ENCODE peak calls at places on chromosomes 4 and X, in seven cellular contexts. One of them, this sample, is unnamed.

GRCh38 chr4:186942745-186943606 is 219.3 kb upstream of the FAT1 start:
- DNase-seq in ascending aorta: no peak
- DNase-seq in tibial nerve: no peak
- DNase-seq in psoas muscle: no peak
- DNase-seq in A673: peak; percentile 64
- DNase-seq in GM20000: no peak
- DNase-seq in heart right ventricle: peak; percentile 36
- DNase-seq in this sample: no peak

GRCh38 chr4:128384091-128384520 is 96.5 kb upstream of the PGRMC2 start:
- DNase-seq in A673: peak; percentile 14
- DNase-seq in psoas muscle: no peak
- DNase-seq in ascending aorta: no peak
- DNase-seq in tibial nerve: no peak
- DNase-seq in heart right ventricle: no peak
- DNase-seq in GM20000: no peak
- DNase-seq in this sample: no peak

GRCh38 chrX:140318306-140318705 is 186.6 kb downstream of the SOX3 start:
- DNase-seq in psoas muscle: no peak
- DNase-seq in tibial nerve: no peak
- DNase-seq in A673: peak; percentile 1
- DNase-seq in GM20000: no peak
- DNase-seq in heart right ventricle: no peak
- DNase-seq in ascending aorta: no peak
- DNase-seq in this sample: no peak

GRCh38 chr4:184003433-184003832 is 98.3 kb downstream of the STOX2 start:
- DNase-seq in A673: no peak
- DNase-seq in tibial nerve: no peak
- DNase-seq in psoas muscle: no peak
- DNase-seq in ascending aorta: no peak
- DNase-seq in heart right ventricle: no peak
- DNase-seq in GM20000: no peak
- DNase-seq in this sample: no peak

GRCh38 chrX:128728943-128729342 is 676.7 kb upstream of the ACTRT1 start:
- DNase-seq in ascending aorta: no peak
- DNase-seq in A673: no peak
- DNase-seq in psoas muscle: no peak
- DNase-seq in tibial nerve: no peak
- DNase-seq in heart right ventricle: no peak
- DNase-seq in GM20000: no peak
- DNase-seq in this sample: no peak

GRCh38 chr4:186771624-186772023 is 48.0 kb upstream of the FAT1 start:
- DNase-seq in psoas muscle: no peak
- DNase-seq in GM20000: no peak
- DNase-seq in ascending aorta: no peak
- DNase-seq in A673: no peak
- DNase-seq in tibial nerve: no peak
- DNase-seq in heart right ventricle: no peak
- DNase-seq in this sample: no peak

GRCh38 chrX:15336023-15336413 is 695 bp upstream of the PIGA start:
- DNase-seq in A673: peak; percentile 7
- DNase-seq in tibial nerve: no peak
- DNase-seq in GM20000: peak; percentile 4
- DNase-seq in psoas muscle: no peak
- DNase-seq in heart right ventricle: no peak
- DNase-seq in ascending aorta: no peak
- DNase-seq in this sample: peak; percentile 12

GRCh38 chrX:17547658-17548057 is 172.7 kb downstream of the NHS start:
- DNase-seq in heart right ventricle: peak; percentile 8
- DNase-seq in tibial nerve: peak; percentile 19
- DNase-seq in A673: no peak
- DNase-seq in ascending aorta: no peak
- DNase-seq in psoas muscle: peak; percentile 58
- DNase-seq in GM20000: no peak
- DNase-seq in this sample: no peak

GRCh38 chr4:167143018-167143417 is 91.3 kb downstream of the SPOCK3 start:
- DNase-seq in heart right ventricle: no peak
- DNase-seq in ascending aorta: no peak
- DNase-seq in GM20000: no peak
- DNase-seq in tibial nerve: no peak
- DNase-seq in psoas muscle: no peak
- DNase-seq in A673: no peak
- DNase-seq in this sample: no peak

GRCh38 chr4:178577933-178578332 is 1135.7 kb upstream of the AGA start:
- DNase-seq in heart right ventricle: no peak
- DNase-seq in tibial nerve: no peak
- DNase-seq in A673: peak; percentile 15
- DNase-seq in ascending aorta: no peak
- DNase-seq in psoas muscle: no peak
- DNase-seq in GM20000: no peak
- DNase-seq in this sample: no peak
- TF ChIP-seq CTCF in heart right ventricle: no peak
- TF ChIP-seq CTCF in tibial nerve: no peak
- TF ChIP-seq CTCF in A673: peak; percentile 54
- TF ChIP-seq CTCF in ascending aorta: no peak
- TF ChIP-seq CTCF in psoas muscle: no peak
- TF ChIP-seq CTCF in GM20000: no peak
- TF ChIP-seq CTCF in this sample: no peak

GRCh38 chr4:154314248-154314647 is 177.4 kb downstream of the DCHS2 start:
- DNase-seq in A673: peak; percentile 55
- DNase-seq in ascending aorta: no peak
- DNase-seq in GM20000: no peak
- DNase-seq in heart right ventricle: no peak
- DNase-seq in psoas muscle: no peak
- DNase-seq in tibial nerve: no peak
- DNase-seq in this sample: no peak
- TF ChIP-seq CTCF in A673: peak; percentile 51
- TF ChIP-seq CTCF in ascending aorta: no peak
- TF ChIP-seq CTCF in GM20000: no peak
- TF ChIP-seq CTCF in heart right ventricle: peak; percentile 28
- TF ChIP-seq CTCF in psoas muscle: no peak
- TF ChIP-seq CTCF in tibial nerve: peak; percentile 32
- TF ChIP-seq CTCF in this sample: no peak

DNA sequence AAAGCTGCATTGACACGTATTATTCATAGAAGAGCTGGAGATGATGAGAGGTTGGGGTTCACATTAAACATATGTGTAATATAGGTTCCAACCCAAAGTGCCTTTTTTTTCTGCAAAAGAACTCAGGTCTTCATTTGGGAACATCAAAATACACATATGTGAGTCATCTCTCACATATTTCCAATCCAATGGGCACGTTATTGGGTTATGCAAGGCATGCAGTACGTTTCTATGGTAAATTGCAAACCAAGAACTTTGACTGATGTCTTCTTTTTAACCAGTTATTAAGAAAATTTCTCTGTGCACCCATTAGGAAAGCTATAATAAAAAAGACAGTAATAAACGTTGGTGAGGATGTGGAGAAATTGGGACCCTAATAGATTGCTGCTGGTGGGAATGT is 150.3 kb upstream of the FAM9B start:
- DNase-seq in A673: no peak
- DNase-seq in heart right ventricle: no peak
- DNase-seq in ascending aorta: no peak
- DNase-seq in psoas muscle: no peak
- DNase-seq in GM20000: no peak
- DNase-seq in tibial nerve: no peak
- DNase-seq in this sample: no peak
- TF ChIP-seq CTCF in A673: no peak
- TF ChIP-seq CTCF in heart right ventricle: no peak
- TF ChIP-seq CTCF in ascending aorta: no peak
- TF ChIP-seq CTCF in psoas muscle: no peak
- TF ChIP-seq CTCF in GM20000: no peak
- TF ChIP-seq CTCF in tibial nerve: no peak
- TF ChIP-seq CTCF in this sample: no peak

GRCh38 chrX:48086119-48086518 is 14.7 kb upstream of the ZNF630 start:
- DNase-seq in tibial nerve: no peak
- DNase-seq in psoas muscle: no peak
- DNase-seq in ascending aorta: no peak
- DNase-seq in A673: no peak
- DNase-seq in GM20000: no peak
- DNase-seq in heart right ventricle: no peak
- DNase-seq in this sample: no peak

GRCh38 chrX:48083212-48083611 is 11.8 kb upstream of the ZNF630 start:
- DNase-seq in GM20000: peak; percentile 54
- DNase-seq in psoas muscle: no peak
- DNase-seq in A673: peak; percentile 62
- DNase-seq in tibial nerve: peak; percentile 18
- DNase-seq in heart right ventricle: peak; percentile 25
- DNase-seq in ascending aorta: no peak
- DNase-seq in this sample: no peak

DNA sequence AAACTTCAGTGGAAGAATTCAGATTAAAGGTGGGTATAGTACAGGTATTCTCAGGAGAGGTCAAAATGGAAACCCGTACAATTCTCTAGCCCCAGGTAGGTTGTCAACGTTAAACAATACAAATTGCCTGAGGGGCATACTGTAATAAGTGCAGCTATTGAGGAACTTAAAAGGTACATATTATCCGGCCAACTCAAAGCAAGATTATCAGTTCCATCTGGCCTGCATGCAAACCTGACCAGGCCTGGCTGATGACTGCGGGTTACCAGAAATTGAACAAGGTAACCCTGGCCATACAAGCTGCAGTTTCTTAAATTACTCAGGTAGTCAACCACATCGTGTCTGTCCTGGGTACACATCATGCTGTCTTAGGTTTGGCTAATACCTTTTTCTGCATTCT is 12.3 kb upstream of the ZNF630 start:
- DNase-seq in GM20000: no peak
- DNase-seq in tibial nerve: no peak
- DNase-seq in A673: no peak
- DNase-seq in ascending aorta: no peak
- DNase-seq in psoas muscle: no peak
- DNase-seq in heart right ventricle: no peak
- DNase-seq in this sample: no peak
- TF ChIP-seq CTCF in GM20000: no peak
- TF ChIP-seq CTCF in tibial nerve: no peak
- TF ChIP-seq CTCF in A673: no peak
- TF ChIP-seq CTCF in ascending aorta: no peak
- TF ChIP-seq CTCF in psoas muscle: no peak
- TF ChIP-seq CTCF in heart right ventricle: no peak
- TF ChIP-seq CTCF in this sample: no peak

GRCh38 chr4:40749717-40750460 is at the start of gene NSUN7:
- DNase-seq in psoas muscle: peak; percentile 18
- DNase-seq in heart right ventricle: peak; percentile 22
- DNase-seq in tibial nerve: no peak
- DNase-seq in GM20000: peak; percentile 47
- DNase-seq in A673: peak; percentile 39
- DNase-seq in ascending aorta: no peak
- DNase-seq in this sample: no peak
- TF ChIP-seq CTCF in psoas muscle: no peak
- TF ChIP-seq CTCF in heart right ventricle: no peak
- TF ChIP-seq CTCF in tibial nerve: no peak
- TF ChIP-seq CTCF in GM20000: no peak
- TF ChIP-seq CTCF in A673: no peak
- TF ChIP-seq CTCF in ascending aorta: no peak
- TF ChIP-seq CTCF in this sample: no peak

DNA sequence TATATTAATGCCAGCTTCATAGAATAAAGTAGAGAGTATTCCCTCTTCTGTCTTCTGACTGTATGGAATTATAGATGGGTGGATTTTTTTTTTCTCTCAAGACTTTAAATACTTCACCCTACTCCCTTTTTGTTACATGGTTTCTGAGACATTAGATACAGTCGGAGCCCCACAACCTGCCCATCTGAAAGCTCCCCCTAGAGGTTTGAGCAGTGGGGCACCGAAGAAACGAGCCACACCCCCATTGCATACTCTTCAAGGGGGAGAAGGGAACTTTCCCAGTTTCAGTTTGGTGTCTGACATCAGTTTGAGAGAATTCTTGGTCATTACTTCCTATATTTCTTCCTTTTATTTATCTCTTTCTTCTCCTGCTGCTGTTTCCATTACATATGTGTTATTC is 437.6 kb upstream of the AGA start:
- DNase-seq in tibial nerve: no peak
- DNase-seq in A673: peak; percentile 1
- DNase-seq in psoas muscle: no peak
- DNase-seq in heart right ventricle: no peak
- DNase-seq in ascending aorta: no peak
- DNase-seq in GM20000: no peak
- DNase-seq in this sample: no peak
- TF ChIP-seq CTCF in tibial nerve: no peak
- TF ChIP-seq CTCF in A673: no peak
- TF ChIP-seq CTCF in psoas muscle: no peak
- TF ChIP-seq CTCF in heart right ventricle: no peak
- TF ChIP-seq CTCF in ascending aorta: no peak
- TF ChIP-seq CTCF in GM20000: no peak
- TF ChIP-seq CTCF in this sample: no peak

This sample was measured in dorsolateral prefrontal cortex.